ENCODE peak calls at places on chromosomes 5 and 9, in four cellular contexts. One of them, this sample, is unnamed.

GRCh38 chr9:31799953-31800609 is 584.4 kb upstream of the ACO1 start:
- DNase-seq in stimulated activated CD8-positive, alpha-beta memory T cell treated with anti-CD3 and anti-CD28 coated beads, Interleukin-4, amount 100 ng/mL, for 1 hour: no peak
- DNase-seq in SHP77: peak
- DNase-seq in tibial nerve: no peak
- DNase-seq in this sample: no peak

GRCh38 chr9:35426627-35427026 is 63.3 kb upstream of the RUSC2 start:
- DNase-seq in stimulated activated CD8-positive, alpha-beta memory T cell treated with anti-CD3 and anti-CD28 coated beads, Interleukin-4, amount 100 ng/mL, for 1 hour: no peak
- DNase-seq in SHP77: no peak
- DNase-seq in tibial nerve: no peak
- DNase-seq in this sample: no peak

GRCh38 chr5:157908459-157908858 is 49.5 kb upstream of the CLINT1 start:
- DNase-seq in stimulated activated CD8-positive, alpha-beta memory T cell treated with anti-CD3 and anti-CD28 coated beads, Interleukin-4, amount 100 ng/mL, for 1 hour: no peak
- DNase-seq in SHP77: no peak
- DNase-seq in tibial nerve: no peak
- DNase-seq in this sample: no peak

GRCh38 chr5:142770650-142771609 is 753 bp downstream of the ARHGAP26 start:
- DNase-seq in stimulated activated CD8-positive, alpha-beta memory T cell treated with anti-CD3 and anti-CD28 coated beads, Interleukin-4, amount 100 ng/mL, for 1 hour: no peak
- DNase-seq in SHP77: peak
- DNase-seq in tibial nerve: peak
- DNase-seq in this sample: peak

GRCh38 chr9:136160321-136160938 is 41.8 kb upstream of the TMEM250 start:
- DNase-seq in stimulated activated CD8-positive, alpha-beta memory T cell treated with anti-CD3 and anti-CD28 coated beads, Interleukin-4, amount 100 ng/mL, for 1 hour: no peak
- DNase-seq in SHP77: peak
- DNase-seq in tibial nerve: no peak
- DNase-seq in this sample: no peak

GRCh38 chr5:5291357-5291756 is 131.1 kb upstream of the ICE1 start:
- DNase-seq in stimulated activated CD8-positive, alpha-beta memory T cell treated with anti-CD3 and anti-CD28 coated beads, Interleukin-4, amount 100 ng/mL, for 1 hour: no peak
- DNase-seq in SHP77: no peak
- DNase-seq in tibial nerve: no peak
- DNase-seq in this sample: no peak

GRCh38 chr5:159257007-159257406 is 6.1 kb upstream of the UBLCP1 start:
- DNase-seq in stimulated activated CD8-positive, alpha-beta memory T cell treated with anti-CD3 and anti-CD28 coated beads, Interleukin-4, amount 100 ng/mL, for 1 hour: no peak
- DNase-seq in SHP77: no peak
- DNase-seq in tibial nerve: no peak
- DNase-seq in this sample: no peak

GRCh38 chr9:4073371-4073770 is 226.5 kb downstream of the GLIS3 start:
- DNase-seq in stimulated activated CD8-positive, alpha-beta memory T cell treated with anti-CD3 and anti-CD28 coated beads, Interleukin-4, amount 100 ng/mL, for 1 hour: no peak
- DNase-seq in SHP77: peak
- DNase-seq in tibial nerve: no peak
- DNase-seq in this sample: no peak

GRCh38 chr5:75108931-75109596 is 56.7 kb upstream of the GCNT4 start:
- DNase-seq in stimulated activated CD8-positive, alpha-beta memory T cell treated with anti-CD3 and anti-CD28 coated beads, Interleukin-4, amount 100 ng/mL, for 1 hour: no peak
- DNase-seq in SHP77: no peak
- DNase-seq in tibial nerve: no peak
- DNase-seq in this sample: no peak

GRCh38 chr9:99579964-99580363 is 241.7 kb upstream of the NR4A3 start:
- DNase-seq in stimulated activated CD8-positive, alpha-beta memory T cell treated with anti-CD3 and anti-CD28 coated beads, Interleukin-4, amount 100 ng/mL, for 1 hour: no peak
- DNase-seq in SHP77: no peak
- DNase-seq in tibial nerve: no peak
- DNase-seq in this sample: no peak

GRCh38 chr5:157917909-157918809 is 59.2 kb upstream of the CLINT1 start:
- DNase-seq in stimulated activated CD8-positive, alpha-beta memory T cell treated with anti-CD3 and anti-CD28 coated beads, Interleukin-4, amount 100 ng/mL, for 1 hour: peak
- DNase-seq in SHP77: peak
- DNase-seq in tibial nerve: peak
- DNase-seq in this sample: no peak

GRCh38 chr9:22279621-22280020 is 167.0 kb upstream of the DMRTA1 start:
- DNase-seq in stimulated activated CD8-positive, alpha-beta memory T cell treated with anti-CD3 and anti-CD28 coated beads, Interleukin-4, amount 100 ng/mL, for 1 hour: no peak
- DNase-seq in SHP77: no peak
- DNase-seq in tibial nerve: no peak
- DNase-seq in this sample: no peak

GRCh38 chr5:61290815-61291214 is 41.2 kb upstream of the ZSWIM6 start:
- DNase-seq in stimulated activated CD8-positive, alpha-beta memory T cell treated with anti-CD3 and anti-CD28 coated beads, Interleukin-4, amount 100 ng/mL, for 1 hour: no peak
- DNase-seq in SHP77: peak
- DNase-seq in tibial nerve: no peak
- DNase-seq in this sample: no peak

GRCh38 chr5:63960646-63961045 is 1.6 kb downstream of the HTR1A start:
- DNase-seq in stimulated activated CD8-positive, alpha-beta memory T cell treated with anti-CD3 and anti-CD28 coated beads, Interleukin-4, amount 100 ng/mL, for 1 hour: no peak
- DNase-seq in SHP77: no peak
- DNase-seq in tibial nerve: no peak
- DNase-seq in this sample: no peak

GRCh38 chr9:98175013-98175679 is 17.3 kb downstream of the CORO2A start:
- DNase-seq in stimulated activated CD8-positive, alpha-beta memory T cell treated with anti-CD3 and anti-CD28 coated beads, Interleukin-4, amount 100 ng/mL, for 1 hour: no peak
- DNase-seq in SHP77: no peak
- DNase-seq in tibial nerve: no peak
- DNase-seq in this sample: no peak

GRCh38 chr9:127926961-127927456 is 3.6 kb downstream of the PIP5KL1 start:
- DNase-seq in stimulated activated CD8-positive, alpha-beta memory T cell treated with anti-CD3 and anti-CD28 coated beads, Interleukin-4, amount 100 ng/mL, for 1 hour: no peak
- DNase-seq in SHP77: no peak
- DNase-seq in tibial nerve: no peak
- DNase-seq in this sample: no peak

GRCh38 chr5:9513825-9514224 is 32.0 kb downstream of the SEMA5A start:
- DNase-seq in stimulated activated CD8-positive, alpha-beta memory T cell treated with anti-CD3 and anti-CD28 coated beads, Interleukin-4, amount 100 ng/mL, for 1 hour: no peak
- DNase-seq in SHP77: no peak
- DNase-seq in tibial nerve: no peak
- DNase-seq in this sample: no peak

GRCh38 chr5:153147891-153148623 is 342.4 kb upstream of the GRIA1 start:
- DNase-seq in stimulated activated CD8-positive, alpha-beta memory T cell treated with anti-CD3 and anti-CD28 coated beads, Interleukin-4, amount 100 ng/mL, for 1 hour: no peak
- DNase-seq in SHP77: peak
- DNase-seq in tibial nerve: no peak
- DNase-seq in this sample: no peak

GRCh38 chr5:115636008-115636407 is 10.2 kb upstream of the TMED7 start:
- DNase-seq in stimulated activated CD8-positive, alpha-beta memory T cell treated with anti-CD3 and anti-CD28 coated beads, Interleukin-4, amount 100 ng/mL, for 1 hour: no peak
- DNase-seq in SHP77: no peak
- DNase-seq in tibial nerve: no peak
- DNase-seq in this sample: no peak

GRCh38 chr5:21862986-21863385 is 990.2 kb downstream of the CDH12 start:
- DNase-seq in stimulated activated CD8-positive, alpha-beta memory T cell treated with anti-CD3 and anti-CD28 coated beads, Interleukin-4, amount 100 ng/mL, for 1 hour: no peak
- DNase-seq in SHP77: no peak
- DNase-seq in tibial nerve: no peak
- DNase-seq in this sample: no peak

GRCh38 chr9:122221223-122221811 is 7.4 kb downstream of the LHX6 start:
- DNase-seq in stimulated activated CD8-positive, alpha-beta memory T cell treated with anti-CD3 and anti-CD28 coated beads, Interleukin-4, amount 100 ng/mL, for 1 hour: no peak
- DNase-seq in SHP77: no peak
- DNase-seq in tibial nerve: no peak
- DNase-seq in this sample: no peak

GRCh38 chr5:175753536-175753890 is 95.6 kb downstream of the HRH2 start:
- DNase-seq in stimulated activated CD8-positive, alpha-beta memory T cell treated with anti-CD3 and anti-CD28 coated beads, Interleukin-4, amount 100 ng/mL, for 1 hour: no peak
- DNase-seq in SHP77: no peak
- DNase-seq in tibial nerve: no peak
- DNase-seq in this sample: no peak

GRCh38 chr5:372911-373709 is 51.6 kb downstream of the AHRR start:
- DNase-seq in stimulated activated CD8-positive, alpha-beta memory T cell treated with anti-CD3 and anti-CD28 coated beads, Interleukin-4, amount 100 ng/mL, for 1 hour: no peak
- DNase-seq in SHP77: peak
- DNase-seq in tibial nerve: no peak
- DNase-seq in this sample: no peak

GRCh38 chr9:131395027-131395744 is 1.3 kb downstream of the PRRC2B start:
- DNase-seq in stimulated activated CD8-positive, alpha-beta memory T cell treated with anti-CD3 and anti-CD28 coated beads, Interleukin-4, amount 100 ng/mL, for 1 hour: no peak
- DNase-seq in SHP77: peak
- DNase-seq in tibial nerve: no peak
- DNase-seq in this sample: no peak

GRCh38 chr5:98314262-98314661 is 459.2 kb upstream of the RGMB start:
- DNase-seq in stimulated activated CD8-positive, alpha-beta memory T cell treated with anti-CD3 and anti-CD28 coated beads, Interleukin-4, amount 100 ng/mL, for 1 hour: no peak
- DNase-seq in SHP77: no peak
- DNase-seq in tibial nerve: no peak
- DNase-seq in this sample: no peak

GRCh38 chr5:59188415-59189225 is 605.7 kb downstream of the RAB3C start:
- DNase-seq in stimulated activated CD8-positive, alpha-beta memory T cell treated with anti-CD3 and anti-CD28 coated beads, Interleukin-4, amount 100 ng/mL, for 1 hour: peak
- DNase-seq in SHP77: peak
- DNase-seq in tibial nerve: peak
- DNase-seq in this sample: peak

GRCh38 chr9:1170918-1171317 is 120.8 kb downstream of the DMRT2 start:
- DNase-seq in stimulated activated CD8-positive, alpha-beta memory T cell treated with anti-CD3 and anti-CD28 coated beads, Interleukin-4, amount 100 ng/mL, for 1 hour: no peak
- DNase-seq in SHP77: no peak
- DNase-seq in tibial nerve: no peak
- DNase-seq in this sample: no peak

GRCh38 chr5:15645776-15646175 is 145.8 kb downstream of the FBXL7 start:
- DNase-seq in stimulated activated CD8-positive, alpha-beta memory T cell treated with anti-CD3 and anti-CD28 coated beads, Interleukin-4, amount 100 ng/mL, for 1 hour: no peak
- DNase-seq in SHP77: no peak
- DNase-seq in tibial nerve: no peak
- DNase-seq in this sample: no peak

GRCh38 chr5:126509339-126509738 is 85.7 kb downstream of the ALDH7A1 start:
- DNase-seq in stimulated activated CD8-positive, alpha-beta memory T cell treated with anti-CD3 and anti-CD28 coated beads, Interleukin-4, amount 100 ng/mL, for 1 hour: no peak
- DNase-seq in SHP77: no peak
- DNase-seq in tibial nerve: no peak
- DNase-seq in this sample: no peak

GRCh38 chr5:130545291-130545690 is 619.8 kb downstream of the HINT1 start:
- DNase-seq in stimulated activated CD8-positive, alpha-beta memory T cell treated with anti-CD3 and anti-CD28 coated beads, Interleukin-4, amount 100 ng/mL, for 1 hour: no peak
- DNase-seq in SHP77: no peak
- DNase-seq in tibial nerve: no peak
- DNase-seq in this sample: no peak

This sample was measured in amygdala.